ENCODE peak calls at places on chromosomes 7 and 10, in six cellular contexts. U is HEK293T, O is iris pigment epithelial cell, B is Ammon's horn, P is stromal cell of bone marrow, A is GF-D8. X is an unnamed sample.

GRCh38 chr10:31171402-31172120 is 139.9 kb upstream of the ZNF438 start:
- DNase-seq in A (no peak), B (no peak), P (no peak), U (no peak), O (peak), X (peak)

GRCh38 chr10:21964983-21965665 is 38.4 kb downstream of the DNAJC1 start:
- DNase-seq in B (no peak), P (no peak), U (no peak), O (no peak), A (no peak), X (no peak)

GRCh38 chr10:13585195-13585751 is 1.5 kb upstream of the PRPF18 start:
- DNase-seq in U (no peak), P (no peak), A (no peak), B (no peak), O (no peak), X (no peak)

GRCh38 chr7:1558181-1558811 is 2.3 kb upstream of the TMEM184A start:
- DNase-seq in U (peak), P (no peak), O (no peak), A (no peak), B (no peak), X (no peak)

GRCh38 chr7:134933460-134934068 is 52.7 kb upstream of the AGBL3 start:
- DNase-seq in B (no peak), O (no peak), P (no peak), U (no peak), A (no peak), X (no peak)

GRCh38 chr7:133134810-133135209 is 52.9 kb upstream of the CHCHD3 start:
- DNase-seq in A (no peak), P (no peak), O (no peak), U (no peak), B (no peak), X (no peak)

GRCh38 chr7:108089381-108089780 is 40.8 kb downstream of the LAMB4 start:
- DNase-seq in B (no peak), P (no peak), U (no peak), O (no peak), A (no peak), X (no peak)

GRCh38 chr7:18504965-18505364 is 9.4 kb downstream of the HDAC9 start:
- DNase-seq in A (no peak), B (no peak), U (no peak), P (no peak), O (no peak), X (no peak)

GRCh38 chr10:28367865-28368541 is 65.1 kb upstream of the MPP7 start:
- DNase-seq in B (peak), P (no peak), A (no peak), U (no peak), O (peak), X (no peak)

GRCh38 chr10:90579602-90580242 is 278.1 kb downstream of the HTR7 start:
- DNase-seq in P (no peak), B (no peak), O (peak), U (no peak), A (no peak), X (peak)

GRCh38 chr7:151793531-151793935 is 83.4 kb downstream of the PRKAG2 start:
- DNase-seq in A (no peak), P (peak), U (no peak), B (no peak), O (no peak), X (no peak)

GRCh38 chr7:47659664-47660462 is 78.0 kb upstream of the TNS3 start:
- DNase-seq in O (no peak), P (no peak), B (no peak), U (no peak), A (no peak), X (no peak)

GRCh38 chr10:121497513-121497912 is 100.7 kb downstream of the FGFR2 start:
- DNase-seq in B (no peak), O (no peak), P (no peak), U (no peak), A (no peak), X (no peak)

GRCh38 chr7:99218406-99219184 is 10.7 kb upstream of the KPNA7 start:
- DNase-seq in P (no peak), U (no peak), A (no peak), B (no peak), O (no peak), X (no peak)

GRCh38 chr7:100673942-100674431 is 447 bp downstream of the GNB2 start:
- DNase-seq in U (no peak), O (peak), A (no peak), P (no peak), B (no peak), X (no peak)

GRCh38 chr10:120988751-120989150 is 137.6 kb downstream of the WDR11 start:
- DNase-seq in B (no peak), O (no peak), P (no peak), U (no peak), A (no peak), X (no peak)

GRCh38 chr10:129470103-129470851 is 3.2 kb downstream of the MGMT start:
- DNase-seq in A (no peak), B (no peak), O (no peak), U (no peak), P (no peak), X (no peak)

GRCh38 chr10:69961864-69962745 is 90.5 kb upstream of the MACROH2A2 start:
- DNase-seq in B (no peak), P (no peak), U (no peak), A (no peak), O (no peak), X (no peak)

GRCh38 chr10:15879663-15880062 is 19.4 kb upstream of the MINDY3 start:
- DNase-seq in U (peak), A (no peak), O (no peak), B (peak), P (no peak), X (no peak)

X was measured in astrocyte of the spinal cord.